ENCODE peak calls at places on chromosome 6, in nine cellular contexts. O is coronary artery, E is WTC11, K is H9, Y is heart right ventricle, H is Peyer's patch, L is foreskin fibroblast, P is B cell, F is stomach. A is an unnamed sample.

GRCh38 chr6:107666084-107666981 is 157.8 kb downstream of the SCML4 start:
- DNase-seq in O (no peak), E (no peak), K (no peak), Y (no peak), H (no peak), L (no peak), P (no peak), F (no peak), A (no peak)

GRCh38 chr6:116971959-116972358 is 94.9 kb downstream of the RFX6 start:
- DNase-seq in O (no peak), E (peak), K (no peak), Y (no peak), H (no peak), L (peak), P (no peak), F (no peak), A (no peak)

GRCh38 chr6:51049983-51050877 is 231.6 kb downstream of the TFAP2B start:
- DNase-seq in O (no peak), E (no peak), K (no peak), Y (no peak), H (no peak), L (no peak), P (no peak), F (no peak), A (no peak)

GRCh38 chr6:70849348-70850069 is 107.4 kb downstream of the B3GAT2 start:
- DNase-seq in O (no peak), E (no peak), K (no peak), Y (no peak), H (no peak), L (no peak), P (no peak), F (no peak), A (no peak)

GRCh38 chr6:84249724-84250123 is 22.3 kb upstream of the CEP162 start:
- DNase-seq in O (no peak), E (no peak), K (no peak), Y (no peak), H (no peak), L (peak), P (no peak), F (no peak), A (no peak)

GRCh38 chr6:10587694-10588392 is 66.7 kb downstream of the GCNT2 start:
- DNase-seq in O (peak), E (no peak), K (no peak), Y (no peak), H (no peak), L (no peak), P (no peak), F (no peak), A (no peak)

GRCh38 chr6:32215617-32216016 is 8.2 kb downstream of the NOTCH4 start:
- DNase-seq in O (no peak), E (no peak), K (no peak), Y (no peak), H (no peak), L (no peak), P (no peak), F (no peak), A (no peak)

GRCh38 chr6:25410102-25410501 is 130.9 kb downstream of the CARMIL1 start:
- DNase-seq in O (no peak), E (no peak), K (no peak), Y (no peak), H (no peak), L (no peak), P (no peak), F (no peak), A (no peak)

GRCh38 chr6:101876431-101876830 is 482.9 kb downstream of the GRIK2 start:
- DNase-seq in O (no peak), E (no peak), K (no peak), Y (no peak), H (no peak), L (no peak), P (no peak), F (no peak), A (no peak)

GRCh38 chr6:6590530-6590929 is 2.0 kb downstream of the LY86 start:
- DNase-seq in O (no peak), E (no peak), K (no peak), Y (no peak), H (no peak), L (no peak), P (no peak), F (no peak), A (no peak)

GRCh38 chr6:113361014-113361645 is 496.0 kb upstream of the MARCKS start:
- DNase-seq in O (no peak), E (no peak), K (no peak), Y (no peak), H (no peak), L (peak), P (no peak), F (no peak), A (no peak)

GRCh38 chr6:53375851-53376250 is 27.1 kb upstream of the ELOVL5 start:
- DNase-seq in O (no peak), E (no peak), K (no peak), Y (no peak), H (no peak), L (peak), P (no peak), F (no peak), A (no peak)

GRCh38 chr6:139903411-139904157 is 529.1 kb upstream of the CITED2 start:
- DNase-seq in O (no peak), E (no peak), K (no peak), Y (no peak), H (peak), L (no peak), P (peak), F (no peak), A (no peak)

GRCh38 chr6:122491915-122492537 is 20.4 kb upstream of the SERINC1 start:
- DNase-seq in O (no peak), E (peak), K (no peak), Y (peak), H (peak), L (peak), P (peak), F (peak), A (no peak)

GRCh38 chr6:149246691-149247384 is 70.7 kb upstream of the TAB2 start:
- DNase-seq in O (no peak), E (no peak), K (no peak), Y (no peak), H (peak), L (no peak), P (peak), F (no peak), A (no peak)

GRCh38 chr6:169685860-169686259 is 16.0 kb downstream of the WDR27 start:
- DNase-seq in O (no peak), E (no peak), K (no peak), Y (no peak), H (no peak), L (no peak), P (no peak), F (no peak), A (no peak)

DNA sequence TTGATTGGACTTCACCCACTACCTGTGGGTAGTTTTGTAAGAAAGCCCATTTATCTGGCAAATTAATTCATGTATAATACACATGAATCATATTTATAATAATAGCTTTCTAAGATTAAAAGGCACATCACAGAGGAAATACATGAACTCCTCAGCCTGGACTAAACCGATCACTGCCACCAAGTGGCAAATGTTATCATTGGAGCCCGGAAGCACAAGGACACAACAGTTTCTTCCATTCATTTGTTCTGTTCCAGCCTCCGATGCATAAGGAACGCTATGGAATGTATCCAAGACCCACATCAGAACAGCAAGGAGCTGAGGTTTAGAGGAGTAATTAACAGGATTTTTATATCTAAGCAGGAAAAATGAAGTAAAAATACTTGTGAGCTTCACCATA is 13.9 kb upstream of the IPCEF1 start:
- DNase-seq in O (no peak), E (no peak), K (no peak), Y (no peak), H (no peak), L (peak), P (no peak), F (no peak), A (no peak)
- TF ChIP-seq CTCF in O (no peak), E (no peak), K (peak), Y (peak), H (no peak), L (peak), P (no peak), F (no peak), A (peak)

GRCh38 chr6:3061501-3061941 is 6.8 kb upstream of the RIPK1 start:
- DNase-seq in O (no peak), E (no peak), K (no peak), Y (no peak), H (no peak), L (peak), P (no peak), F (no peak), A (no peak)
- TF ChIP-seq CTCF in O (no peak), E (no peak), K (no peak), Y (no peak), H (no peak), L (no peak), P (no peak), F (no peak), A (no peak)

DNA sequence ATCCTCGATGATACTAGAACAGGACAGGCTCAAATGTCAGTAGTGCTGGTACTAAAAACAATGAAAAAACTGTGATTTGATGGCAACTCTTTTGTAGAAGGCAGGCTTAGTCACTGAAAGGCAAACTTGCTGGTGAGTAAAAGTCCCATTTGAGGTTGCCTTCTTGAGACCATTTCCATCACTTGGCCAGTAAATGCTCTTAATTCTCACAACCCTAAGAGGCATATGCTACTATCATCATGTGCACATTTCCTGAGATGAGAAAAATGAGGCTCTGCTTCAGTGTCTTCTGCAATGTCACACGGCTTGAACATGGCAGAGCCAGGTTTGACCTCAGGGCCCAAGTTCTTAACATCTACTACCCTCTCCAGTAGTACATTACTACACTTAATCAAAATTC is 9.9 kb downstream of the AKIRIN2 start:
- DNase-seq in O (no peak), E (no peak), K (no peak), Y (no peak), H (no peak), L (no peak), P (no peak), F (no peak), A (no peak)
- TF ChIP-seq CTCF in O (no peak), E (no peak), K (no peak), Y (no peak), H (no peak), L (no peak), P (no peak), F (no peak), A (no peak)

GRCh38 chr6:1766663-1767062 is 156.9 kb downstream of the FOXC1 start:
- DNase-seq in O (no peak), E (no peak), K (no peak), Y (no peak), H (no peak), L (peak), P (no peak), F (peak), A (no peak)

GRCh38 chr6:1767481-1768246 is 157.9 kb downstream of the FOXC1 start:
- DNase-seq in O (peak), E (no peak), K (no peak), Y (no peak), H (no peak), L (peak), P (no peak), F (no peak), A (no peak)

GRCh38 chr6:1763411-1763810 is 153.7 kb downstream of the FOXC1 start:
- DNase-seq in O (no peak), E (no peak), K (no peak), Y (no peak), H (no peak), L (no peak), P (no peak), F (no peak), A (no peak)

GRCh38 chr6:1764584-1764983 is 154.9 kb downstream of the FOXC1 start:
- DNase-seq in O (no peak), E (no peak), K (no peak), Y (no peak), H (no peak), L (no peak), P (no peak), F (no peak), A (no peak)

GRCh38 chr6:1765160-1765900 is 155.6 kb downstream of the FOXC1 start:
- DNase-seq in O (no peak), E (no peak), K (no peak), Y (no peak), H (no peak), L (no peak), P (no peak), F (peak), A (no peak)
- TF ChIP-seq CTCF in O (no peak), E (no peak), K (no peak), Y (no peak), H (no peak), L (no peak), P (no peak), F (no peak), A (no peak)

GRCh38 chr6:111478064-111478476 is 4.9 kb downstream of the REV3L start:
- DNase-seq in O (no peak), E (no peak), K (no peak), Y (no peak), H (no peak), L (peak), P (no peak), F (no peak), A (no peak)

GRCh38 chr6:111477481-111477938 is 5.5 kb downstream of the REV3L start:
- DNase-seq in O (no peak), E (no peak), K (no peak), Y (no peak), H (no peak), L (peak), P (no peak), F (no peak), A (no peak)

GRCh38 chr6:111481836-111482235 is 1.2 kb downstream of the REV3L start:
- DNase-seq in O (no peak), E (no peak), K (no peak), Y (no peak), H (no peak), L (no peak), P (no peak), F (no peak), A (no peak)

GRCh38 chr6:111480988-111481830 is 1.8 kb downstream of the REV3L start:
- DNase-seq in O (no peak), E (no peak), K (no peak), Y (no peak), H (no peak), L (peak), P (no peak), F (no peak), A (no peak)

GRCh38 chr6:111478749-111479148 is 4.3 kb downstream of the REV3L start:
- DNase-seq in O (no peak), E (no peak), K (no peak), Y (no peak), H (no peak), L (peak), P (no peak), F (no peak), A (no peak)
- TF ChIP-seq CTCF in O (peak), E (no peak), K (peak), Y (peak), H (no peak), L (peak), P (peak), F (no peak), A (peak)

GRCh38 chr6:158026054-158026900 is 44.6 kb downstream of the SYNJ2 start:
- DNase-seq in O (peak), E (peak), K (peak), Y (peak), H (peak), L (peak), P (peak), F (peak), A (peak)
- TF ChIP-seq CTCF in O (peak), E (peak), K (peak), Y (peak), H (peak), L (peak), P (peak), F (peak), A (peak)

DNA sequence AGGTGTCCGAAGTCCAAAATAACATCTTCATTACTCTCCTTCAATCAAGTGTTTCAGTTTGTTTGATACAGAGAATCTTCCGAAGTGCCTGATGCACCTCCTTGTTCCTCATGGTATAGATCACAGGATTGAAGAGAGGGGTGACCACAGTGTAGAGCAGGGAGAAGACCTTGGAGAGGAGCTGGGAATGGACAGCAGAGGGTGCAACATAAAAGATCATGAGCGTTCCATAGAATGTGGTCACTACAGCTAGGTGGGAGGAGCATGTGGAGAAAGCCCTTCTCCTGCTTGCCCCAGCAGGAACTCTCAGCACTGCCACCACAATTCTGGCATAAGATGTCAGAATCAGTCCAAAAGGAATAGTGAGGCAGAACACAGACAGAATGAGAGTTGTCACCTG is 11.9 kb downstream of the OR12D1 start:
- DNase-seq in O (no peak), E (no peak), K (no peak), Y (no peak), H (no peak), L (no peak), P (no peak), F (no peak), A (no peak)
- TF ChIP-seq CTCF in O (no peak), E (no peak), K (no peak), Y (no peak), H (no peak), L (no peak), P (no peak), F (no peak), A (no peak)

GRCh38 chr6:90271831-90272230 is 24.8 kb downstream of the BACH2 start:
- DNase-seq in O (no peak), E (no peak), K (no peak), Y (no peak), H (no peak), L (no peak), P (no peak), F (no peak), A (no peak)

GRCh38 chr6:90278129-90278528 is 18.5 kb downstream of the BACH2 start:
- DNase-seq in O (no peak), E (no peak), K (no peak), Y (no peak), H (no peak), L (no peak), P (no peak), F (no peak), A (no peak)

GRCh38 chr6:90277301-90278011 is 19.2 kb downstream of the BACH2 start:
- DNase-seq in O (no peak), E (no peak), K (no peak), Y (no peak), H (no peak), L (no peak), P (no peak), F (no peak), A (no peak)

GRCh38 chr6:90273863-90274262 is 22.8 kb downstream of the BACH2 start:
- DNase-seq in O (no peak), E (no peak), K (no peak), Y (no peak), H (no peak), L (no peak), P (no peak), F (no peak), A (no peak)

GRCh38 chr6:90274481-90275030 is 22.1 kb downstream of the BACH2 start:
- DNase-seq in O (no peak), E (no peak), K (no peak), Y (no peak), H (peak), L (no peak), P (peak), F (peak), A (no peak)
- TF ChIP-seq CTCF in O (no peak), E (peak), K (peak), Y (no peak), H (no peak), L (no peak), P (peak), F (no peak), A (peak)

GRCh38 chr6:161355731-161356130 is 81.9 kb upstream of the AGPAT4 start:
- DNase-seq in O (no peak), E (no peak), K (no peak), Y (no peak), H (no peak), L (no peak), P (no peak), F (no peak), A (no peak)

GRCh38 chr6:161354241-161354840 is 80.5 kb upstream of the AGPAT4 start:
- DNase-seq in O (no peak), E (no peak), K (no peak), Y (no peak), H (no peak), L (no peak), P (no peak), F (no peak), A (no peak)

GRCh38 chr6:161354956-161355355 is 81.1 kb upstream of the AGPAT4 start:
- DNase-seq in O (no peak), E (no peak), K (no peak), Y (no peak), H (no peak), L (no peak), P (no peak), F (no peak), A (no peak)

GRCh38 chr6:161351855-161352254 is 78.0 kb upstream of the AGPAT4 start:
- DNase-seq in O (no peak), E (no peak), K (no peak), Y (no peak), H (no peak), L (no peak), P (no peak), F (no peak), A (no peak)

GRCh38 chr6:161353208-161353613 is 79.3 kb upstream of the AGPAT4 start:
- DNase-seq in O (no peak), E (peak), K (peak), Y (no peak), H (no peak), L (no peak), P (no peak), F (no peak), A (peak)
- TF ChIP-seq CTCF in O (no peak), E (peak), K (peak), Y (peak), H (no peak), L (no peak), P (no peak), F (no peak), A (peak)